ENCODE peak calls at places on chromosomes 16 and 17, in nine cellular contexts. One of them, this sample, is unnamed.

GRCh38 chr16:1972490-1972877 is 631 bp downstream of the TBL3 start:
- DNase-seq in PC-3: no peak
- DNase-seq in tibial artery: no peak
- DNase-seq in body of pancreas: no peak
- DNase-seq in GM23338: peak; percentile 56
- DNase-seq in K562: no peak
- DNase-seq in aorta: no peak
- DNase-seq in naive thymus-derived CD4-positive, alpha-beta T cell: no peak
- DNase-seq in GM12878: no peak
- DNase-seq in this sample: no peak

GRCh38 chr16:9124908-9125584 is 33.6 kb downstream of the HAPSTR1 start:
- DNase-seq in GM23338: peak; percentile 66
- DNase-seq in body of pancreas: no peak
- DNase-seq in K562: no peak
- DNase-seq in naive thymus-derived CD4-positive, alpha-beta T cell: no peak
- DNase-seq in PC-3: no peak
- DNase-seq in tibial artery: no peak
- DNase-seq in GM12878: no peak
- DNase-seq in aorta: no peak
- DNase-seq in this sample: no peak

GRCh38 chr17:52158450-52159042 is at the start of gene CA10:
- DNase-seq in GM23338: peak; percentile 91
- DNase-seq in K562: no peak
- DNase-seq in tibial artery: no peak
- DNase-seq in body of pancreas: no peak
- DNase-seq in PC-3: no peak
- DNase-seq in naive thymus-derived CD4-positive, alpha-beta T cell: no peak
- DNase-seq in GM12878: no peak
- DNase-seq in aorta: no peak
- DNase-seq in this sample: no peak

GRCh38 chr16:28910046-28911031 is 14.7 kb downstream of the RABEP2 start:
- DNase-seq in K562: no peak
- DNase-seq in GM12878: no peak
- DNase-seq in tibial artery: no peak
- DNase-seq in naive thymus-derived CD4-positive, alpha-beta T cell: no peak
- DNase-seq in GM23338: no peak
- DNase-seq in aorta: no peak
- DNase-seq in PC-3: peak; percentile 78
- DNase-seq in body of pancreas: no peak
- DNase-seq in this sample: no peak

GRCh38 chr17:226108-226772 is 44.8 kb upstream of the DOC2B start:
- DNase-seq in K562: no peak
- DNase-seq in naive thymus-derived CD4-positive, alpha-beta T cell: no peak
- DNase-seq in GM12878: no peak
- DNase-seq in tibial artery: peak; percentile 10
- DNase-seq in PC-3: no peak
- DNase-seq in body of pancreas: no peak
- DNase-seq in aorta: peak; percentile 28
- DNase-seq in GM23338: no peak
- DNase-seq in this sample: peak; percentile 13

GRCh38 chr17:18946536-18946935 is 5.4 kb upstream of the SLC5A10 start:
- DNase-seq in GM23338: no peak
- DNase-seq in aorta: no peak
- DNase-seq in tibial artery: no peak
- DNase-seq in naive thymus-derived CD4-positive, alpha-beta T cell: no peak
- DNase-seq in PC-3: no peak
- DNase-seq in K562: no peak
- DNase-seq in GM12878: no peak
- DNase-seq in body of pancreas: no peak
- DNase-seq in this sample: no peak

GRCh38 chr17:30819941-30820705 is 4.4 kb downstream of the CRLF3 start:
- DNase-seq in PC-3: no peak
- DNase-seq in K562: no peak
- DNase-seq in aorta: no peak
- DNase-seq in GM23338: no peak
- DNase-seq in naive thymus-derived CD4-positive, alpha-beta T cell: no peak
- DNase-seq in body of pancreas: no peak
- DNase-seq in tibial artery: no peak
- DNase-seq in GM12878: no peak
- DNase-seq in this sample: no peak

GRCh38 chr16:86662740-86663139 is 84.4 kb downstream of the FOXL1 start:
- DNase-seq in body of pancreas: no peak
- DNase-seq in GM12878: no peak
- DNase-seq in K562: no peak
- DNase-seq in PC-3: no peak
- DNase-seq in naive thymus-derived CD4-positive, alpha-beta T cell: no peak
- DNase-seq in aorta: no peak
- DNase-seq in tibial artery: no peak
- DNase-seq in GM23338: no peak
- DNase-seq in this sample: no peak

GRCh38 chr17:49402706-49403105 is 12.0 kb downstream of the PHB1 start:
- DNase-seq in naive thymus-derived CD4-positive, alpha-beta T cell: no peak
- DNase-seq in GM23338: no peak
- DNase-seq in PC-3: no peak
- DNase-seq in GM12878: no peak
- DNase-seq in body of pancreas: no peak
- DNase-seq in tibial artery: no peak
- DNase-seq in K562: no peak
- DNase-seq in aorta: no peak
- DNase-seq in this sample: no peak

GRCh38 chr16:57591086-57591869 is 37.2 kb upstream of the ADGRG1 start:
- DNase-seq in tibial artery: peak; percentile 60
- DNase-seq in naive thymus-derived CD4-positive, alpha-beta T cell: peak; percentile 36
- DNase-seq in PC-3: peak; percentile 86
- DNase-seq in aorta: peak; percentile 74
- DNase-seq in GM23338: peak; percentile 87
- DNase-seq in K562: peak; percentile 82
- DNase-seq in body of pancreas: peak; percentile 83
- DNase-seq in GM12878: no peak
- DNase-seq in this sample: peak; percentile 70

GRCh38 chr17:29573871-29574731 is 5.6 kb downstream of the TP53I13 start:
- DNase-seq in GM12878: no peak
- DNase-seq in body of pancreas: peak; percentile 8
- DNase-seq in aorta: peak; percentile 43
- DNase-seq in GM23338: no peak
- DNase-seq in K562: no peak
- DNase-seq in PC-3: no peak
- DNase-seq in tibial artery: peak; percentile 18
- DNase-seq in naive thymus-derived CD4-positive, alpha-beta T cell: no peak
- DNase-seq in this sample: peak; percentile 62

GRCh38 chr17:48636177-48637018 is 10.2 kb upstream of the HOXB9 start:
- DNase-seq in aorta: peak; percentile 84
- DNase-seq in tibial artery: peak; percentile 52
- DNase-seq in K562: peak; percentile 86
- DNase-seq in GM23338: peak; percentile 98
- DNase-seq in body of pancreas: peak; percentile 53
- DNase-seq in naive thymus-derived CD4-positive, alpha-beta T cell: peak; percentile 49
- DNase-seq in PC-3: peak; percentile 84
- DNase-seq in GM12878: no peak
- DNase-seq in this sample: peak; percentile 83

GRCh38 chr16:85220125-85220839 is 108.0 kb upstream of the CIBAR2 start:
- DNase-seq in K562: no peak
- DNase-seq in naive thymus-derived CD4-positive, alpha-beta T cell: no peak
- DNase-seq in GM23338: no peak
- DNase-seq in GM12878: no peak
- DNase-seq in PC-3: peak; percentile 62
- DNase-seq in tibial artery: no peak
- DNase-seq in aorta: peak; percentile 84
- DNase-seq in body of pancreas: peak; percentile 91
- DNase-seq in this sample: no peak

GRCh38 chr17:29589524-29590260 is at the start of gene GIT1:
- DNase-seq in GM12878: no peak
- DNase-seq in tibial artery: peak; percentile 82
- DNase-seq in body of pancreas: peak; percentile 86
- DNase-seq in naive thymus-derived CD4-positive, alpha-beta T cell: peak; percentile 80
- DNase-seq in GM23338: peak; percentile 94
- DNase-seq in PC-3: peak; percentile 85
- DNase-seq in aorta: peak; percentile 91
- DNase-seq in K562: peak; percentile 96
- DNase-seq in this sample: peak; percentile 98

GRCh38 chr16:2039286-2040030 is 8.2 kb downstream of the NTHL1 start:
- DNase-seq in naive thymus-derived CD4-positive, alpha-beta T cell: no peak
- DNase-seq in PC-3: peak; percentile 81
- DNase-seq in GM12878: no peak
- DNase-seq in aorta: no peak
- DNase-seq in K562: peak; percentile 41
- DNase-seq in body of pancreas: peak; percentile 64
- DNase-seq in tibial artery: peak; percentile 62
- DNase-seq in GM23338: no peak
- DNase-seq in this sample: peak; percentile 79

GRCh38 chr16:88570691-88571092 is 489 bp downstream of the ZC3H18 start:
- DNase-seq in GM12878: no peak
- DNase-seq in tibial artery: no peak
- DNase-seq in body of pancreas: no peak
- DNase-seq in PC-3: no peak
- DNase-seq in naive thymus-derived CD4-positive, alpha-beta T cell: peak; percentile 41
- DNase-seq in K562: peak; percentile 36
- DNase-seq in GM23338: peak; percentile 56
- DNase-seq in aorta: no peak
- DNase-seq in this sample: no peak

GRCh38 chr17:28524476-28525415 is 18.6 kb downstream of the FOXN1 start:
- DNase-seq in GM23338: no peak
- DNase-seq in naive thymus-derived CD4-positive, alpha-beta T cell: no peak
- DNase-seq in GM12878: no peak
- DNase-seq in body of pancreas: peak; percentile 89
- DNase-seq in tibial artery: no peak
- DNase-seq in PC-3: peak; percentile 79
- DNase-seq in aorta: no peak
- DNase-seq in K562: peak; percentile 28
- DNase-seq in this sample: peak; percentile 80

GRCh38 chr16:23125277-23125676 is 24.0 kb downstream of the USP31 start:
- DNase-seq in aorta: no peak
- DNase-seq in tibial artery: no peak
- DNase-seq in K562: no peak
- DNase-seq in PC-3: no peak
- DNase-seq in GM23338: no peak
- DNase-seq in body of pancreas: no peak
- DNase-seq in GM12878: no peak
- DNase-seq in naive thymus-derived CD4-positive, alpha-beta T cell: no peak
- DNase-seq in this sample: no peak

GRCh38 chr16:23128056-23128455 is 21.2 kb downstream of the USP31 start:
- DNase-seq in naive thymus-derived CD4-positive, alpha-beta T cell: no peak
- DNase-seq in body of pancreas: no peak
- DNase-seq in PC-3: no peak
- DNase-seq in GM23338: no peak
- DNase-seq in K562: no peak
- DNase-seq in GM12878: no peak
- DNase-seq in tibial artery: no peak
- DNase-seq in aorta: no peak
- DNase-seq in this sample: no peak

GRCh38 chr16:23121024-23121423 is 28.2 kb downstream of the USP31 start:
- DNase-seq in GM12878: no peak
- DNase-seq in naive thymus-derived CD4-positive, alpha-beta T cell: no peak
- DNase-seq in K562: no peak
- DNase-seq in aorta: no peak
- DNase-seq in body of pancreas: no peak
- DNase-seq in PC-3: no peak
- DNase-seq in tibial artery: no peak
- DNase-seq in GM23338: no peak
- DNase-seq in this sample: no peak

GRCh38 chr16:23122107-23122506 is 27.1 kb downstream of the USP31 start:
- DNase-seq in tibial artery: no peak
- DNase-seq in K562: no peak
- DNase-seq in GM23338: no peak
- DNase-seq in aorta: no peak
- DNase-seq in naive thymus-derived CD4-positive, alpha-beta T cell: no peak
- DNase-seq in body of pancreas: no peak
- DNase-seq in GM12878: no peak
- DNase-seq in PC-3: no peak
- DNase-seq in this sample: no peak

GRCh38 chr16:23124315-23124714 is 24.9 kb downstream of the USP31 start:
- DNase-seq in aorta: no peak
- DNase-seq in tibial artery: no peak
- DNase-seq in body of pancreas: no peak
- DNase-seq in GM12878: no peak
- DNase-seq in K562: no peak
- DNase-seq in GM23338: no peak
- DNase-seq in PC-3: peak; percentile 68
- DNase-seq in naive thymus-derived CD4-positive, alpha-beta T cell: no peak
- DNase-seq in this sample: no peak
- H3K27ac ChIP-seq in aorta: no peak overlapping the region
- H3K27ac ChIP-seq in tibial artery: peak overlapping the region; percentile 35
- H3K27ac ChIP-seq in body of pancreas: no peak overlapping the region
- H3K27ac ChIP-seq in GM12878: no peak overlapping the region
- H3K27ac ChIP-seq in K562: no peak overlapping the region
- H3K27ac ChIP-seq in GM23338: no peak overlapping the region
- H3K27ac ChIP-seq in PC-3: no peak overlapping the region
- H3K27ac ChIP-seq in naive thymus-derived CD4-positive, alpha-beta T cell: no peak overlapping the region
- H3K27ac ChIP-seq in this sample: no peak overlapping the region

GRCh38 chr17:64741924-64742670 is 80.0 kb upstream of the SMURF2 start:
- DNase-seq in GM23338: peak; percentile 42
- DNase-seq in tibial artery: peak; percentile 66
- DNase-seq in PC-3: no peak
- DNase-seq in body of pancreas: peak; percentile 28
- DNase-seq in naive thymus-derived CD4-positive, alpha-beta T cell: no peak
- DNase-seq in GM12878: no peak
- DNase-seq in aorta: peak; percentile 74
- DNase-seq in K562: no peak
- DNase-seq in this sample: no peak
- H3K27me3 ChIP-seq in GM23338: no peaks in the 10 kb centered on the region
- H3K27me3 ChIP-seq in tibial artery: no peaks in the 10 kb centered on the region
- H3K27me3 ChIP-seq in PC-3: no peaks in the 10 kb centered on the region
- H3K27me3 ChIP-seq in body of pancreas: no peaks in the 10 kb centered on the region
- H3K27me3 ChIP-seq in naive thymus-derived CD4-positive, alpha-beta T cell: no peaks in the 10 kb centered on the region
- H3K27me3 ChIP-seq in GM12878: no peaks in the 10 kb centered on the region
- H3K27me3 ChIP-seq in aorta: no peaks in the 10 kb centered on the region
- H3K27me3 ChIP-seq in K562: no peaks in the 10 kb centered on the region
- H3K27me3 ChIP-seq in this sample: no peaks in the 10 kb centered on the region

GRCh38 chr16:5509794-5510193 is 412.2 kb upstream of the EEF2KMT start:
- DNase-seq in naive thymus-derived CD4-positive, alpha-beta T cell: no peak
- DNase-seq in aorta: no peak
- DNase-seq in PC-3: no peak
- DNase-seq in GM12878: no peak
- DNase-seq in tibial artery: no peak
- DNase-seq in GM23338: no peak
- DNase-seq in K562: no peak
- DNase-seq in body of pancreas: no peak
- DNase-seq in this sample: no peak
- H3K4me1 ChIP-seq in naive thymus-derived CD4-positive, alpha-beta T cell: no peaks in the 10 kb centered on the region
- H3K4me1 ChIP-seq in aorta: no peaks in the 10 kb centered on the region
- H3K4me1 ChIP-seq in PC-3: no peaks in the 10 kb centered on the region
- H3K4me1 ChIP-seq in GM12878: no peaks in the 10 kb centered on the region
- H3K4me1 ChIP-seq in tibial artery: no peaks in the 10 kb centered on the region
- H3K4me1 ChIP-seq in GM23338: no peaks in the 10 kb centered on the region
- H3K4me1 ChIP-seq in K562: no peaks in the 10 kb centered on the region
- H3K4me1 ChIP-seq in body of pancreas: no peaks in the 10 kb centered on the region
- H3K4me1 ChIP-seq in this sample: no peaks in the 10 kb centered on the region

GRCh38 chr17:15398736-15399331 is 57.4 kb upstream of the TEKT3 start:
- DNase-seq in aorta: peak; percentile 58
- DNase-seq in naive thymus-derived CD4-positive, alpha-beta T cell: no peak
- DNase-seq in GM23338: no peak
- DNase-seq in body of pancreas: no peak
- DNase-seq in PC-3: peak; percentile 93
- DNase-seq in K562: no peak
- DNase-seq in GM12878: no peak
- DNase-seq in tibial artery: no peak
- DNase-seq in this sample: no peak
- H3K27ac ChIP-seq in aorta: no peak overlapping the region
- H3K27ac ChIP-seq in naive thymus-derived CD4-positive, alpha-beta T cell: no peak overlapping the region
- H3K27ac ChIP-seq in GM23338: no peak overlapping the region
- H3K27ac ChIP-seq in body of pancreas: no peak overlapping the region
- H3K27ac ChIP-seq in PC-3: peak overlapping the region; percentile 85
- H3K27ac ChIP-seq in K562: no peak overlapping the region
- H3K27ac ChIP-seq in GM12878: no peak overlapping the region
- H3K27ac ChIP-seq in tibial artery: no peak overlapping the region
- H3K27ac ChIP-seq in this sample: peak overlapping the region; percentile 7